ENCODE peak calls at places on chromosomes 5 and 9, in seven cellular contexts. One of them, this sample, is unnamed.

GRCh38 chr5:170112876-170113516 is 7.3 kb downstream of the FOXI1 start:
- DNase-seq in activated CD4-positive, alpha-beta memory T cell treated with anti-CD3 and anti-CD28 coated beads, Interleukin-2, amount 10 ng/mL, durations not matched to agents 7 days and 5 days: no peak
- DNase-seq in NCI-H1417 treated with DMSO at 0.1 percent for 48 hours: no peak
- DNase-seq in thoracic aorta: no peak
- DNase-seq in NCI-H1092: no peak
- DNase-seq in cardiac muscle cell: peak
- DNase-seq in AG08395: no peak
- DNase-seq in this sample: no peak

GRCh38 chr5:8691221-8691620 is 822.3 kb downstream of the MTRR start:
- DNase-seq in activated CD4-positive, alpha-beta memory T cell treated with anti-CD3 and anti-CD28 coated beads, Interleukin-2, amount 10 ng/mL, durations not matched to agents 7 days and 5 days: no peak
- DNase-seq in cardiac muscle cell: no peak
- DNase-seq in NCI-H1092: no peak
- DNase-seq in thoracic aorta: no peak
- DNase-seq in AG08395: no peak
- DNase-seq in NCI-H1417 treated with DMSO at 0.1 percent for 48 hours: no peak
- DNase-seq in this sample: no peak

GRCh38 chr5:16600397-16600796 is 16.4 kb downstream of the RETREG1 start:
- DNase-seq in NCI-H1092: peak
- DNase-seq in activated CD4-positive, alpha-beta memory T cell treated with anti-CD3 and anti-CD28 coated beads, Interleukin-2, amount 10 ng/mL, durations not matched to agents 7 days and 5 days: no peak
- DNase-seq in NCI-H1417 treated with DMSO at 0.1 percent for 48 hours: no peak
- DNase-seq in thoracic aorta: no peak
- DNase-seq in AG08395: no peak
- DNase-seq in cardiac muscle cell: peak
- DNase-seq in this sample: no peak

GRCh38 chr5:25713259-25713658 is 1068.5 kb upstream of the CDH10 start:
- DNase-seq in cardiac muscle cell: peak
- DNase-seq in thoracic aorta: no peak
- DNase-seq in activated CD4-positive, alpha-beta memory T cell treated with anti-CD3 and anti-CD28 coated beads, Interleukin-2, amount 10 ng/mL, durations not matched to agents 7 days and 5 days: no peak
- DNase-seq in AG08395: no peak
- DNase-seq in NCI-H1417 treated with DMSO at 0.1 percent for 48 hours: no peak
- DNase-seq in NCI-H1092: no peak
- DNase-seq in this sample: no peak

GRCh38 chr9:136484153-136485048 is 1.6 kb upstream of the SEC16A start:
- DNase-seq in AG08395: no peak
- DNase-seq in NCI-H1417 treated with DMSO at 0.1 percent for 48 hours: no peak
- DNase-seq in activated CD4-positive, alpha-beta memory T cell treated with anti-CD3 and anti-CD28 coated beads, Interleukin-2, amount 10 ng/mL, durations not matched to agents 7 days and 5 days: peak
- DNase-seq in cardiac muscle cell: no peak
- DNase-seq in NCI-H1092: no peak
- DNase-seq in thoracic aorta: no peak
- DNase-seq in this sample: no peak

GRCh38 chr5:126544087-126544740 is 50.8 kb downstream of the ALDH7A1 start:
- DNase-seq in activated CD4-positive, alpha-beta memory T cell treated with anti-CD3 and anti-CD28 coated beads, Interleukin-2, amount 10 ng/mL, durations not matched to agents 7 days and 5 days: peak
- DNase-seq in cardiac muscle cell: peak
- DNase-seq in NCI-H1417 treated with DMSO at 0.1 percent for 48 hours: no peak
- DNase-seq in thoracic aorta: no peak
- DNase-seq in NCI-H1092: no peak
- DNase-seq in AG08395: peak
- DNase-seq in this sample: no peak

GRCh38 chr5:54837939-54838457 is 147.4 kb downstream of the ESM1 start:
- DNase-seq in AG08395: no peak
- DNase-seq in thoracic aorta: no peak
- DNase-seq in cardiac muscle cell: no peak
- DNase-seq in NCI-H1092: no peak
- DNase-seq in NCI-H1417 treated with DMSO at 0.1 percent for 48 hours: no peak
- DNase-seq in activated CD4-positive, alpha-beta memory T cell treated with anti-CD3 and anti-CD28 coated beads, Interleukin-2, amount 10 ng/mL, durations not matched to agents 7 days and 5 days: no peak
- DNase-seq in this sample: no peak

GRCh38 chr5:14672508-14673394 is 8.2 kb downstream of the OTULIN start:
- DNase-seq in NCI-H1092: no peak
- DNase-seq in cardiac muscle cell: no peak
- DNase-seq in activated CD4-positive, alpha-beta memory T cell treated with anti-CD3 and anti-CD28 coated beads, Interleukin-2, amount 10 ng/mL, durations not matched to agents 7 days and 5 days: no peak
- DNase-seq in AG08395: peak
- DNase-seq in thoracic aorta: no peak
- DNase-seq in NCI-H1417 treated with DMSO at 0.1 percent for 48 hours: no peak
- DNase-seq in this sample: no peak

GRCh38 chr5:138349842-138350635 is 2.4 kb upstream of the KDM3B start:
- DNase-seq in thoracic aorta: no peak
- DNase-seq in cardiac muscle cell: no peak
- DNase-seq in AG08395: no peak
- DNase-seq in NCI-H1092: no peak
- DNase-seq in activated CD4-positive, alpha-beta memory T cell treated with anti-CD3 and anti-CD28 coated beads, Interleukin-2, amount 10 ng/mL, durations not matched to agents 7 days and 5 days: no peak
- DNase-seq in NCI-H1417 treated with DMSO at 0.1 percent for 48 hours: no peak
- DNase-seq in this sample: no peak

GRCh38 chr5:61332369-61332745 is 299 bp downstream of the ZSWIM6 start:
- DNase-seq in thoracic aorta: no peak
- DNase-seq in NCI-H1092: no peak
- DNase-seq in NCI-H1417 treated with DMSO at 0.1 percent for 48 hours: no peak
- DNase-seq in AG08395: no peak
- DNase-seq in cardiac muscle cell: peak
- DNase-seq in activated CD4-positive, alpha-beta memory T cell treated with anti-CD3 and anti-CD28 coated beads, Interleukin-2, amount 10 ng/mL, durations not matched to agents 7 days and 5 days: peak
- DNase-seq in this sample: no peak

GRCh38 chr5:15794117-15794985 is 294.4 kb downstream of the FBXL7 start:
- DNase-seq in activated CD4-positive, alpha-beta memory T cell treated with anti-CD3 and anti-CD28 coated beads, Interleukin-2, amount 10 ng/mL, durations not matched to agents 7 days and 5 days: no peak
- DNase-seq in AG08395: no peak
- DNase-seq in cardiac muscle cell: no peak
- DNase-seq in thoracic aorta: no peak
- DNase-seq in NCI-H1417 treated with DMSO at 0.1 percent for 48 hours: no peak
- DNase-seq in NCI-H1092: no peak
- DNase-seq in this sample: no peak

GRCh38 chr5:66717455-66718373 is 121.5 kb downstream of the MAST4 start:
- DNase-seq in NCI-H1417 treated with DMSO at 0.1 percent for 48 hours: no peak
- DNase-seq in thoracic aorta: no peak
- DNase-seq in NCI-H1092: no peak
- DNase-seq in AG08395: no peak
- DNase-seq in cardiac muscle cell: no peak
- DNase-seq in activated CD4-positive, alpha-beta memory T cell treated with anti-CD3 and anti-CD28 coated beads, Interleukin-2, amount 10 ng/mL, durations not matched to agents 7 days and 5 days: no peak
- DNase-seq in this sample: no peak

GRCh38 chr9:126000731-126001580 is 253.8 kb downstream of the PBX3 start:
- DNase-seq in cardiac muscle cell: no peak
- DNase-seq in thoracic aorta: no peak
- DNase-seq in NCI-H1417 treated with DMSO at 0.1 percent for 48 hours: no peak
- DNase-seq in AG08395: no peak
- DNase-seq in NCI-H1092: no peak
- DNase-seq in activated CD4-positive, alpha-beta memory T cell treated with anti-CD3 and anti-CD28 coated beads, Interleukin-2, amount 10 ng/mL, durations not matched to agents 7 days and 5 days: no peak
- DNase-seq in this sample: no peak

GRCh38 chr5:56516936-56517521 is 283.9 kb upstream of the ANKRD55 start:
- DNase-seq in cardiac muscle cell: no peak
- DNase-seq in NCI-H1417 treated with DMSO at 0.1 percent for 48 hours: no peak
- DNase-seq in AG08395: no peak
- DNase-seq in thoracic aorta: no peak
- DNase-seq in activated CD4-positive, alpha-beta memory T cell treated with anti-CD3 and anti-CD28 coated beads, Interleukin-2, amount 10 ng/mL, durations not matched to agents 7 days and 5 days: no peak
- DNase-seq in NCI-H1092: no peak
- DNase-seq in this sample: no peak

GRCh38 chr9:114271556-114272510 is 51.1 kb upstream of the ORM1 start:
- DNase-seq in activated CD4-positive, alpha-beta memory T cell treated with anti-CD3 and anti-CD28 coated beads, Interleukin-2, amount 10 ng/mL, durations not matched to agents 7 days and 5 days: no peak
- DNase-seq in NCI-H1092: no peak
- DNase-seq in thoracic aorta: no peak
- DNase-seq in AG08395: peak
- DNase-seq in NCI-H1417 treated with DMSO at 0.1 percent for 48 hours: no peak
- DNase-seq in cardiac muscle cell: peak
- DNase-seq in this sample: no peak

GRCh38 chr5:142358648-142359047 is 33.8 kb upstream of the SPRY4 start:
- DNase-seq in AG08395: no peak
- DNase-seq in thoracic aorta: no peak
- DNase-seq in NCI-H1092: no peak
- DNase-seq in activated CD4-positive, alpha-beta memory T cell treated with anti-CD3 and anti-CD28 coated beads, Interleukin-2, amount 10 ng/mL, durations not matched to agents 7 days and 5 days: no peak
- DNase-seq in NCI-H1417 treated with DMSO at 0.1 percent for 48 hours: no peak
- DNase-seq in cardiac muscle cell: no peak
- DNase-seq in this sample: no peak

GRCh38 chr9:108347463-108348153 is 508.2 kb downstream of the ACTL7B start:
- DNase-seq in AG08395: no peak
- DNase-seq in NCI-H1092: no peak
- DNase-seq in activated CD4-positive, alpha-beta memory T cell treated with anti-CD3 and anti-CD28 coated beads, Interleukin-2, amount 10 ng/mL, durations not matched to agents 7 days and 5 days: no peak
- DNase-seq in NCI-H1417 treated with DMSO at 0.1 percent for 48 hours: no peak
- DNase-seq in cardiac muscle cell: no peak
- DNase-seq in thoracic aorta: no peak
- DNase-seq in this sample: no peak

GRCh38 chr9:137031904-137032639 is at the start of gene FUT7:
- DNase-seq in NCI-H1092: no peak
- DNase-seq in activated CD4-positive, alpha-beta memory T cell treated with anti-CD3 and anti-CD28 coated beads, Interleukin-2, amount 10 ng/mL, durations not matched to agents 7 days and 5 days: no peak
- DNase-seq in AG08395: no peak
- DNase-seq in cardiac muscle cell: no peak
- DNase-seq in thoracic aorta: no peak
- DNase-seq in NCI-H1417 treated with DMSO at 0.1 percent for 48 hours: no peak
- DNase-seq in this sample: no peak

GRCh38 chr9:126690431-126691051 is 76.8 kb downstream of the LMX1B start:
- DNase-seq in AG08395: no peak
- DNase-seq in NCI-H1092: no peak
- DNase-seq in activated CD4-positive, alpha-beta memory T cell treated with anti-CD3 and anti-CD28 coated beads, Interleukin-2, amount 10 ng/mL, durations not matched to agents 7 days and 5 days: peak
- DNase-seq in thoracic aorta: no peak
- DNase-seq in cardiac muscle cell: peak
- DNase-seq in NCI-H1417 treated with DMSO at 0.1 percent for 48 hours: no peak
- DNase-seq in this sample: no peak

GRCh38 chr5:7422719-7423118 is 26.8 kb downstream of the ADCY2 start:
- DNase-seq in activated CD4-positive, alpha-beta memory T cell treated with anti-CD3 and anti-CD28 coated beads, Interleukin-2, amount 10 ng/mL, durations not matched to agents 7 days and 5 days: no peak
- DNase-seq in AG08395: no peak
- DNase-seq in thoracic aorta: no peak
- DNase-seq in NCI-H1092: no peak
- DNase-seq in NCI-H1417 treated with DMSO at 0.1 percent for 48 hours: no peak
- DNase-seq in cardiac muscle cell: no peak
- DNase-seq in this sample: no peak

GRCh38 chr5:93421498-93421897 is 159.5 kb downstream of the NR2F1-AS1 start:
- DNase-seq in thoracic aorta: no peak
- DNase-seq in NCI-H1092: no peak
- DNase-seq in activated CD4-positive, alpha-beta memory T cell treated with anti-CD3 and anti-CD28 coated beads, Interleukin-2, amount 10 ng/mL, durations not matched to agents 7 days and 5 days: no peak
- DNase-seq in AG08395: no peak
- DNase-seq in NCI-H1417 treated with DMSO at 0.1 percent for 48 hours: no peak
- DNase-seq in cardiac muscle cell: no peak
- DNase-seq in this sample: no peak

GRCh38 chr5:55991768-55992486 is 2.8 kb downstream of the IL6ST start:
- DNase-seq in AG08395: no peak
- DNase-seq in activated CD4-positive, alpha-beta memory T cell treated with anti-CD3 and anti-CD28 coated beads, Interleukin-2, amount 10 ng/mL, durations not matched to agents 7 days and 5 days: no peak
- DNase-seq in thoracic aorta: no peak
- DNase-seq in NCI-H1417 treated with DMSO at 0.1 percent for 48 hours: no peak
- DNase-seq in cardiac muscle cell: no peak
- DNase-seq in NCI-H1092: no peak
- DNase-seq in this sample: no peak

GRCh38 chr5:149485655-149486615 is 65.3 kb downstream of the CSNK1A1 start:
- DNase-seq in activated CD4-positive, alpha-beta memory T cell treated with anti-CD3 and anti-CD28 coated beads, Interleukin-2, amount 10 ng/mL, durations not matched to agents 7 days and 5 days: no peak
- DNase-seq in NCI-H1417 treated with DMSO at 0.1 percent for 48 hours: no peak
- DNase-seq in NCI-H1092: no peak
- DNase-seq in AG08395: peak
- DNase-seq in thoracic aorta: peak
- DNase-seq in cardiac muscle cell: peak
- DNase-seq in this sample: peak

GRCh38 chr5:172351240-172351778 is 67.7 kb upstream of the UBTD2 start:
- DNase-seq in NCI-H1417 treated with DMSO at 0.1 percent for 48 hours: no peak
- DNase-seq in activated CD4-positive, alpha-beta memory T cell treated with anti-CD3 and anti-CD28 coated beads, Interleukin-2, amount 10 ng/mL, durations not matched to agents 7 days and 5 days: no peak
- DNase-seq in AG08395: no peak
- DNase-seq in cardiac muscle cell: no peak
- DNase-seq in NCI-H1092: no peak
- DNase-seq in thoracic aorta: no peak
- DNase-seq in this sample: no peak

GRCh38 chr9:135544981-135545635 is 818 bp upstream of the OBP2A start:
- DNase-seq in NCI-H1092: no peak
- DNase-seq in AG08395: no peak
- DNase-seq in activated CD4-positive, alpha-beta memory T cell treated with anti-CD3 and anti-CD28 coated beads, Interleukin-2, amount 10 ng/mL, durations not matched to agents 7 days and 5 days: no peak
- DNase-seq in NCI-H1417 treated with DMSO at 0.1 percent for 48 hours: no peak
- DNase-seq in thoracic aorta: no peak
- DNase-seq in cardiac muscle cell: no peak
- DNase-seq in this sample: no peak

GRCh38 chr5:168020522-168021294 is 270.7 kb upstream of the WWC1 start:
- DNase-seq in activated CD4-positive, alpha-beta memory T cell treated with anti-CD3 and anti-CD28 coated beads, Interleukin-2, amount 10 ng/mL, durations not matched to agents 7 days and 5 days: no peak
- DNase-seq in thoracic aorta: no peak
- DNase-seq in NCI-H1417 treated with DMSO at 0.1 percent for 48 hours: no peak
- DNase-seq in AG08395: no peak
- DNase-seq in NCI-H1092: no peak
- DNase-seq in cardiac muscle cell: no peak
- DNase-seq in this sample: no peak

GRCh38 chr5:73480500-73480899 is 17.7 kb upstream of the BTF3 start:
- DNase-seq in activated CD4-positive, alpha-beta memory T cell treated with anti-CD3 and anti-CD28 coated beads, Interleukin-2, amount 10 ng/mL, durations not matched to agents 7 days and 5 days: no peak
- DNase-seq in NCI-H1417 treated with DMSO at 0.1 percent for 48 hours: no peak
- DNase-seq in NCI-H1092: no peak
- DNase-seq in AG08395: no peak
- DNase-seq in cardiac muscle cell: no peak
- DNase-seq in thoracic aorta: no peak
- DNase-seq in this sample: no peak

GRCh38 chr9:130661461-130662098 is 2.8 kb upstream of the PRDM12 start:
- DNase-seq in thoracic aorta: no peak
- DNase-seq in AG08395: no peak
- DNase-seq in activated CD4-positive, alpha-beta memory T cell treated with anti-CD3 and anti-CD28 coated beads, Interleukin-2, amount 10 ng/mL, durations not matched to agents 7 days and 5 days: no peak
- DNase-seq in NCI-H1417 treated with DMSO at 0.1 percent for 48 hours: no peak
- DNase-seq in cardiac muscle cell: no peak
- DNase-seq in NCI-H1092: no peak
- DNase-seq in this sample: no peak

GRCh38 chr9:128911529-128912035 is 9.2 kb upstream of the PHYHD1 start:
- DNase-seq in activated CD4-positive, alpha-beta memory T cell treated with anti-CD3 and anti-CD28 coated beads, Interleukin-2, amount 10 ng/mL, durations not matched to agents 7 days and 5 days: no peak
- DNase-seq in NCI-H1417 treated with DMSO at 0.1 percent for 48 hours: no peak
- DNase-seq in NCI-H1092: no peak
- DNase-seq in thoracic aorta: peak
- DNase-seq in cardiac muscle cell: peak
- DNase-seq in AG08395: peak
- DNase-seq in this sample: no peak

GRCh38 chr5:67371924-67372323 is 175.3 kb upstream of the CD180 start:
- DNase-seq in activated CD4-positive, alpha-beta memory T cell treated with anti-CD3 and anti-CD28 coated beads, Interleukin-2, amount 10 ng/mL, durations not matched to agents 7 days and 5 days: no peak
- DNase-seq in AG08395: no peak
- DNase-seq in NCI-H1092: no peak
- DNase-seq in NCI-H1417 treated with DMSO at 0.1 percent for 48 hours: no peak
- DNase-seq in cardiac muscle cell: no peak
- DNase-seq in thoracic aorta: no peak
- DNase-seq in this sample: no peak

GRCh38 chr9:110977259-110977709 is 61.0 kb downstream of the LPAR1 start:
- DNase-seq in NCI-H1092: no peak
- DNase-seq in NCI-H1417 treated with DMSO at 0.1 percent for 48 hours: no peak
- DNase-seq in activated CD4-positive, alpha-beta memory T cell treated with anti-CD3 and anti-CD28 coated beads, Interleukin-2, amount 10 ng/mL, durations not matched to agents 7 days and 5 days: no peak
- DNase-seq in AG08395: no peak
- DNase-seq in cardiac muscle cell: no peak
- DNase-seq in thoracic aorta: no peak
- DNase-seq in this sample: no peak

GRCh38 chr5:39730011-39730410 is 305.2 kb upstream of the DAB2 start:
- DNase-seq in cardiac muscle cell: no peak
- DNase-seq in AG08395: no peak
- DNase-seq in NCI-H1417 treated with DMSO at 0.1 percent for 48 hours: no peak
- DNase-seq in activated CD4-positive, alpha-beta memory T cell treated with anti-CD3 and anti-CD28 coated beads, Interleukin-2, amount 10 ng/mL, durations not matched to agents 7 days and 5 days: no peak
- DNase-seq in NCI-H1092: no peak
- DNase-seq in thoracic aorta: no peak
- DNase-seq in this sample: no peak

GRCh38 chr5:127586811-127587210 is 62.1 kb upstream of the CTXN3 start:
- DNase-seq in NCI-H1092: no peak
- DNase-seq in AG08395: no peak
- DNase-seq in thoracic aorta: no peak
- DNase-seq in cardiac muscle cell: no peak
- DNase-seq in NCI-H1417 treated with DMSO at 0.1 percent for 48 hours: no peak
- DNase-seq in activated CD4-positive, alpha-beta memory T cell treated with anti-CD3 and anti-CD28 coated beads, Interleukin-2, amount 10 ng/mL, durations not matched to agents 7 days and 5 days: no peak
- DNase-seq in this sample: no peak

GRCh38 chr5:24347206-24347605 is 297.6 kb downstream of the CDH10 start:
- DNase-seq in NCI-H1092: no peak
- DNase-seq in cardiac muscle cell: no peak
- DNase-seq in thoracic aorta: no peak
- DNase-seq in AG08395: no peak
- DNase-seq in activated CD4-positive, alpha-beta memory T cell treated with anti-CD3 and anti-CD28 coated beads, Interleukin-2, amount 10 ng/mL, durations not matched to agents 7 days and 5 days: no peak
- DNase-seq in NCI-H1417 treated with DMSO at 0.1 percent for 48 hours: no peak
- DNase-seq in this sample: no peak

GRCh38 chr9:112527959-112528358 is 41.3 kb downstream of the KIAA1958 start:
- DNase-seq in thoracic aorta: no peak
- DNase-seq in activated CD4-positive, alpha-beta memory T cell treated with anti-CD3 and anti-CD28 coated beads, Interleukin-2, amount 10 ng/mL, durations not matched to agents 7 days and 5 days: no peak
- DNase-seq in cardiac muscle cell: no peak
- DNase-seq in AG08395: no peak
- DNase-seq in NCI-H1092: no peak
- DNase-seq in NCI-H1417 treated with DMSO at 0.1 percent for 48 hours: no peak
- DNase-seq in this sample: no peak

GRCh38 chr9:36802171-36802920 is 229.7 kb downstream of the MELK start:
- DNase-seq in cardiac muscle cell: no peak
- DNase-seq in NCI-H1092: peak
- DNase-seq in AG08395: peak
- DNase-seq in NCI-H1417 treated with DMSO at 0.1 percent for 48 hours: no peak
- DNase-seq in activated CD4-positive, alpha-beta memory T cell treated with anti-CD3 and anti-CD28 coated beads, Interleukin-2, amount 10 ng/mL, durations not matched to agents 7 days and 5 days: no peak
- DNase-seq in thoracic aorta: no peak
- DNase-seq in this sample: no peak

GRCh38 chr5:136374638-136375037 is 9.3 kb upstream of the TRPC7 start:
- DNase-seq in activated CD4-positive, alpha-beta memory T cell treated with anti-CD3 and anti-CD28 coated beads, Interleukin-2, amount 10 ng/mL, durations not matched to agents 7 days and 5 days: no peak
- DNase-seq in NCI-H1417 treated with DMSO at 0.1 percent for 48 hours: no peak
- DNase-seq in thoracic aorta: no peak
- DNase-seq in NCI-H1092: no peak
- DNase-seq in AG08395: no peak
- DNase-seq in cardiac muscle cell: no peak
- DNase-seq in this sample: no peak

GRCh38 chr5:14663734-14664269 is 716 bp upstream of the OTULIN start:
- DNase-seq in NCI-H1092: no peak
- DNase-seq in NCI-H1417 treated with DMSO at 0.1 percent for 48 hours: no peak
- DNase-seq in cardiac muscle cell: peak
- DNase-seq in thoracic aorta: no peak
- DNase-seq in AG08395: peak
- DNase-seq in activated CD4-positive, alpha-beta memory T cell treated with anti-CD3 and anti-CD28 coated beads, Interleukin-2, amount 10 ng/mL, durations not matched to agents 7 days and 5 days: no peak
- DNase-seq in this sample: no peak